ENCODE peak calls at places on chromosomes 1 and 21, in four cellular contexts. One of them, this sample, is unnamed.

GRCh38 chr1:245751111-245751510 is 596.3 kb downstream of the KIF26B start:
- DNase-seq in GM12878: no peak
- DNase-seq in WTC11: no peak
- DNase-seq in K562: no peak
- DNase-seq in this sample: no peak

GRCh38 chr21:33451634-33452071 is 28.1 kb downstream of the TMEM50B start:
- DNase-seq in GM12878: no peak
- DNase-seq in K562: no peak
- DNase-seq in WTC11: no peak
- DNase-seq in this sample: peak; percentile 51

GRCh38 chr1:223650465-223650864 is 15.0 kb downstream of the CAPN8 start:
- DNase-seq in WTC11: no peak
- DNase-seq in K562: no peak
- DNase-seq in GM12878: no peak
- DNase-seq in this sample: no peak

GRCh38 chr1:959730-960039 is 629 bp upstream of the NOC2L start:
- DNase-seq in K562: no peak
- DNase-seq in WTC11: no peak
- DNase-seq in GM12878: no peak
- DNase-seq in this sample: no peak

GRCh38 chr21:42892582-42892930 is 553 bp upstream of the NDUFV3 start:
- DNase-seq in K562: no peak
- DNase-seq in GM12878: no peak
- DNase-seq in WTC11: no peak
- DNase-seq in this sample: peak; percentile 9

GRCh38 chr21:39649526-39649925 is 36.8 kb downstream of the B3GALT5 start:
- DNase-seq in GM12878: no peak
- DNase-seq in K562: no peak
- DNase-seq in WTC11: no peak
- DNase-seq in this sample: no peak

GRCh38 chr1:109981128-109981379 is 3.5 kb upstream of the AHCYL1 start:
- DNase-seq in WTC11: no peak
- DNase-seq in K562: no peak
- DNase-seq in GM12878: no peak
- DNase-seq in this sample: no peak

GRCh38 chr1:112389689-112390088 is 6.3 kb upstream of the CTTNBP2NL start:
- DNase-seq in GM12878: no peak
- DNase-seq in K562: no peak
- DNase-seq in WTC11: no peak
- DNase-seq in this sample: peak; percentile 36

GRCh38 chr1:183783896-183784637 is 20.9 kb upstream of the RGL1 start:
- DNase-seq in K562: no peak
- DNase-seq in GM12878: no peak
- DNase-seq in WTC11: no peak
- DNase-seq in this sample: no peak

DNA sequence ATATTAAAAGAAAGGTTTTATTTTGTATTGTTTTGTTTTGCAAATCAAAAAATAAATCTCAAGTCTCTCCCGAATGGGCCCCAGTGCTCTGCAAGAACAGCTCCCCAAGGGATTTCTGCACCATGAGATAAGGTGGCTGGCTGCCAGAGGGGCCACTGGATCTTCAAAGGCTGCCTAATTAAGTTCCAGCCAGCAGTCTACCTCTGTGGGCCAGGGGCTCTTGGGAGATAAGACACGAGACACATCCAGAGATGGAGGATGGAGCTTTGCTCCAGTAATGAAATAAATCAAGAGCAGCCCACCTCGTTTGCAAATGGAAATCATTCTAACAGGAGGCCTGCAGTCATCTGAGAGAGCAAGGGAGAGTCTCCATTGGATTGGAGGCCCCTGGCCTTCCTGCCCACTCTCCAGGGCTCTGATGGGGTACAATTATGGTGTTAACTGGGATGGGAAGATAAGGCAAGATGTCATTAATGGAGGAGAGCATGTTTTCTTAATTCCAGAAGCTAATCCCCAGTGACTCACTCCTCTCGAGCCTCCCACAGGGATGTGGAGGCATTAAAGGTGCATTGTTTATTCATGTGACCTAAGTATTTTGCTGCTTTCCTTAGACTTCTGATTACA is 155.2 kb upstream of the KAZN start:
- DNase-seq in K562: peak; percentile 92
- DNase-seq in WTC11: no peak
- DNase-seq in GM12878: no peak
- DNase-seq in this sample: no peak
- TF ChIP-seq CREM in K562: peak; percentile 2
- TF ChIP-seq CREM in WTC11: no peak
- TF ChIP-seq CREM in GM12878: no peak
- TF ChIP-seq CREM in this sample: no peak

GRCh38 chr1:99603699-99604595 is 42.0 kb upstream of the PALMD start:
- DNase-seq in K562: no peak
- DNase-seq in WTC11: no peak
- DNase-seq in GM12878: no peak
- DNase-seq in this sample: no peak
- TF ChIP-seq CREM in K562: no peak
- TF ChIP-seq CREM in WTC11: no peak
- TF ChIP-seq CREM in GM12878: no peak
- TF ChIP-seq CREM in this sample: no peak

DNA sequence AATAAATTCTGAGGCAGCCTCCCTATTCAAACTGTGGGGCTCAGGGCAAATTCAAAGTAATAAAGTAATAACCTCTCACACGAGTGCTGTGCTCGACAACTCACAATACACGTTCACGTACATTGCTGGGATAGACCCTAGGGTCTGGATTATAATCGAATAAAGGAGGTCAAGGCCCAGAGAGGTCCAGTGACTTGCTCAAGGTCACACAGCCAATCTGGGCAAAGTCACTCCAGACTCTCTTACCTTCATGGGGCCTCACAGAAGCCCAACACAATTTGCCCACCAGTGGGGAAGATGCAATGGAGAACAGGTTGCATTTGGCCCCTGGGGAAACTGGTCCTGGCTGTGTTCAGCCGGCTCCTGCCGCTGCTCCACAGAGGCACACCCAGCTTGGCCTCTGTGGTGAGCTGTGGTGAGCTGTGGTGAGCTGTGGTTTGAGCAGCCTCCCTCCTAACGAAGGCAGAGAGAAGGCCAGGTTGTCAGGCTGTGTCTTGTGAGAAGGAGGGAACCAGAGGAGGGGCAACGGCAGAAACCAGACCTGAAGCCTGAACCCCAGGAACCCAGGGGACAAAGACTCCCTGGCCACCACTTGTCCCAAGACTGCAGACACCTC is 35.1 kb downstream of the NUAK2 start:
- DNase-seq in K562: no peak
- DNase-seq in GM12878: peak; percentile 84
- DNase-seq in WTC11: no peak
- DNase-seq in this sample: no peak
- TF ChIP-seq CREM in K562: no peak
- TF ChIP-seq CREM in GM12878: peak; percentile 71
- TF ChIP-seq CREM in WTC11: no peak
- TF ChIP-seq CREM in this sample: no peak

DNA sequence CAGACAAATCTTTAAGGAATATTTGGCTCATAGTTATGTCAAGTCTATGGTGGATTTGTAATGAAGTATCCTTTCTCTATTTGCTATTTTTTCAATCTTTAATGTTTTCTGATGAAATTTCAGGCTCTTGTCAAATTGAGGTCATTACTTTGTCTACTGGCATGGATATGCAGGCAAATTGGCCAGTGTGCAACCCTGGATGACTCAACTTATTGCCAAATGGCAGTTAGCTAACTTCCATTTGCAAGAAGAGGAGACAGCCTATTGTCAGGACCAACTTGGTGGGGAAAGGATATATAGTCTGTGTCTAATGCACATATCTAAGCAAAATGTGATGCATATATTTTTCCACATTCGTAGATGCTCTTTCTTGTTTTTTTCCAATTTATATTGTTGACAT is 530.5 kb downstream of the PTBP2 start:
- DNase-seq in K562: no peak
- DNase-seq in GM12878: no peak
- DNase-seq in WTC11: no peak
- DNase-seq in this sample: no peak
- TF ChIP-seq CREM in K562: no peak
- TF ChIP-seq CREM in GM12878: no peak
- TF ChIP-seq CREM in WTC11: no peak
- TF ChIP-seq CREM in this sample: no peak

DNA sequence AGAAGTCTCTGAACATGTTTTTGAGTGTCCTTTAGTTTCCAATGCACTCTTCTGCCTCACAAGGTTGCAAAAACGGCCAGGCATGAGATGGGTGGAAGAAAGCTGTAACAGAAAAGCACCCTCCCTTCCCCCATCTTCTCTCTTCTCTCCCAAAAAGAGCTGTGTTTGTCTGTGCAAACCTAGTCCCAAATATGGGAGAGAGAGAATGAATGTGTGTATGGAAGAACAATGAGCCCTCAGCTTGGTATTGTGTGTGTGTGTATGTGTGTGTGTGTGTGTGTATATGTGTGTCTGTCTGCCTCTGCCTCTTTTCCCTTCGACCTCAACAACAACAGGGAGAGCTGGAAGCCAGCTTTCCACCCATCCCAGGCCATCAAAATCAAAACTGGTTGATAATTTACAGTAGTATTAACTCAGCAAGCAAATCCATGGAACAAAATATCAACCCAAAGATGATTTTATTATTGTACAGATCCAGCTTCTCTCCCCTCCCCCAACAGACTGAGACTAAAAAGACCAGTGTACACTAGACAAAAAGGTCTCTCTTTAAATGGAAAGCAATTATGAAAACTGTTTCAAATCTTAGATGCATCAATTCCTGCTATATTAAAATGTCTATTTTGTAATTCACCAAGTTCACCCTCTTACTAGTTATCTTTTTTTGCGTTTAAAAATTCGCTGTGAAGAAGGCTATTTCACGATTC is 1.7 kb downstream of the RERE start:
- DNase-seq in GM12878: no peak
- DNase-seq in K562: no peak
- DNase-seq in WTC11: no peak
- DNase-seq in this sample: no peak
- TF ChIP-seq CREM in GM12878: no peak
- TF ChIP-seq CREM in K562: peak; percentile 20
- TF ChIP-seq CREM in WTC11: no peak
- TF ChIP-seq CREM in this sample: peak; percentile 28

GRCh38 chr1:116126281-116126680 is 15.1 kb downstream of the MAB21L3 start:
- DNase-seq in WTC11: no peak
- DNase-seq in K562: no peak
- DNase-seq in GM12878: no peak
- DNase-seq in this sample: no peak

GRCh38 chr1:116123837-116124533 is 12.8 kb downstream of the MAB21L3 start:
- DNase-seq in WTC11: no peak
- DNase-seq in GM12878: no peak
- DNase-seq in K562: no peak
- DNase-seq in this sample: no peak

GRCh38 chr1:116125761-116126160 is 14.6 kb downstream of the MAB21L3 start:
- DNase-seq in GM12878: no peak
- DNase-seq in K562: no peak
- DNase-seq in WTC11: no peak
- DNase-seq in this sample: no peak

GRCh38 chr1:116119876-116120275 is 8.7 kb downstream of the MAB21L3 start:
- DNase-seq in K562: no peak
- DNase-seq in WTC11: no peak
- DNase-seq in GM12878: no peak
- DNase-seq in this sample: no peak

DNA sequence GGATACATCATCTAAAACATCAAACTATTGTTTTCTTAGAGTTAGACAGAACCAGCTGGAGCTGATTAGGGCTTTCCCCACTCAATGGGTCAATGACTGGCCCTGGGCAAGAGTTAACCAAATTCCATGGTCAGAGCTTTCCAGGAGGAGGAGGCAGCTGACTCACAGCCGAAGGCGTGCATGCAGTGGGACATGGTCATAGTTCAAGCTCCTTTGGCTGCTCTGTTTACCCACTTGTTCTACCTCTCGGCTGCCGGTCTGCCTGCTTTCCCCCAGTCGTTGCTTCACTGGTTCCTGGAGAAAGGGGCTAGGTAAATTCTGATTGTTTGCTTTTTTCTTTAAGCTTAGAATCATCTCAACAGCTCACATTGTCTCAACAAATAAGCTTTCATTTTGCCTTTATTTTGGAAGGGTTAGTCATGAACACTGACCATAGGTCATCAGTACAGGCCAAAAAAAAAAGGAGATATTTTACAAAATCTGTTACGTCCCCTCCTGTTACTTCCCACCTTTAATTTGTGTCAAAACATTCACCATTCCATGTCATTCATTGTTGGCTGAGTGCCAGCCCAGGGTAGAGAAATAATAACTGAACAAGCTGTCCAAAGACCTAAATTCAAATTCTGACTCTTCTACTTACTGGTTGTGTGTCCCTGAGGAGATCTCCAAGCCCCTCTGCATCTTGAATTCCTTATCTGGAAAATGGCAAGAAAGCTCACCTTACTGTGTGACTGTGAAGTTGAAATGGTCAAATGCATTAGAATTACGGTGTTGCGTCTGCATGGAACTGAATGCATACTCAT is 12.0 kb downstream of the MAB21L3 start:
- DNase-seq in GM12878: no peak
- DNase-seq in K562: no peak
- DNase-seq in WTC11: no peak
- DNase-seq in this sample: peak; percentile 90
- TF ChIP-seq CREM in GM12878: no peak
- TF ChIP-seq CREM in K562: no peak
- TF ChIP-seq CREM in WTC11: no peak
- TF ChIP-seq CREM in this sample: no peak

DNA sequence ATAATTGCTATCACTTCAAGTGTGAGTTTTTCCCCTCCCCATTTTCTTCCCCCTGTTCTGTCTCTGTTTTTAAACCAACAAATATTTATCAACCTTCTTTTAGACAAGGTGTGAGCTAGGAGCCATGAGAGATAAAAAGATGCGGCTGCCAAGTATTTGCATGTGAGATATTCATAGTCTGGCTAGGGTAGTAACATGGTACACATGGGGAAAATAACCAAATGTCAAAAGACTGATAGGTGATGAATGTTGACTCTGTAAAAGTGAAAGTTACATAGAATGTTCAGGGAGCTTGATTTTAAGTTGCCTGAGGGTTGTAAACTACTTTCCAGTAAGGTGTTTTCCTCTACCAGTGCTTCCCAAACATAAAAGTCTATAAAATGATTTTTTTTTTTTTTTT is 25.4 kb upstream of the SRP9 start:
- DNase-seq in K562: no peak
- DNase-seq in WTC11: no peak
- DNase-seq in GM12878: no peak
- DNase-seq in this sample: no peak
- TF ChIP-seq CREM in K562: no peak
- TF ChIP-seq CREM in WTC11: no peak
- TF ChIP-seq CREM in GM12878: no peak
- TF ChIP-seq CREM in this sample: no peak

DNA sequence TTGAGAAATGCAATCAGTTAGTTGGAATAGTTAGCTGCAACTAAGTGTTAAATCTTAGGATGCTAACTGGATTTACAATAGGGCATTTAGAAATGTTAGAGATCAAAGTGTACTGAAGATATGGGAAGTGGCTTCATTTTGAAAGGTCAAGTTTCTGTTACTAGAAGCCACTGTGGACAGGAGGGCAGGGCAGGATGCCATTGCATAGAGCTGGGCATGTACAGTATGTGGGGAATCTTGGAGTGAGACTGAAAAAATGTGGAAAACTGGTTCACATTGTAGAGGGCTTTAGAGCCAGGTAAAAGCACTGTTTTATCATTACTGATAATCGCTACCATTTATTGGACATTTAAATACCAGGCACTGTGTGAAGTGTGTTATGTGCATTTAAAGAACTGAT is 31.0 kb downstream of the ARID1A start:
- DNase-seq in K562: no peak
- DNase-seq in WTC11: no peak
- DNase-seq in GM12878: no peak
- DNase-seq in this sample: peak; percentile 20
- TF ChIP-seq CREM in K562: no peak
- TF ChIP-seq CREM in WTC11: no peak
- TF ChIP-seq CREM in GM12878: no peak
- TF ChIP-seq CREM in this sample: no peak